ENCODE peak calls at places on chromosome 14, in ten cellular contexts. One of them, this sample, is unnamed.

GRCh38 chr14:64654072-64654899 is 49.9 kb upstream of the PLEKHG3 start:
- DNase-seq in HCT116: no peak
- DNase-seq in stomach: no peak
- DNase-seq in SK-N-MC: no peak
- DNase-seq in HL-60: peak; percentile 21
- DNase-seq in upper lobe of left lung: no peak
- DNase-seq in prostate gland: no peak
- DNase-seq in transverse colon: no peak
- DNase-seq in GM12891: no peak
- DNase-seq in SK-N-SH: no peak
- DNase-seq in this sample: no peak

GRCh38 chr14:103374121-103374520 is 11.1 kb upstream of the MARK3 start:
- DNase-seq in HCT116: no peak
- DNase-seq in stomach: no peak
- DNase-seq in SK-N-MC: no peak
- DNase-seq in HL-60: no peak
- DNase-seq in upper lobe of left lung: peak; percentile 40
- DNase-seq in prostate gland: no peak
- DNase-seq in transverse colon: no peak
- DNase-seq in GM12891: no peak
- DNase-seq in SK-N-SH: peak; percentile 79
- DNase-seq in this sample: no peak

GRCh38 chr14:31466554-31466953 is 9.2 kb upstream of the DTD2 start:
- DNase-seq in HCT116: no peak
- DNase-seq in stomach: no peak
- DNase-seq in SK-N-MC: no peak
- DNase-seq in HL-60: no peak
- DNase-seq in upper lobe of left lung: no peak
- DNase-seq in prostate gland: no peak
- DNase-seq in transverse colon: no peak
- DNase-seq in GM12891: no peak
- DNase-seq in SK-N-SH: no peak
- DNase-seq in this sample: no peak

GRCh38 chr14:76763362-76764041 is 2.2 kb downstream of the VASH1 start:
- DNase-seq in HCT116: no peak
- DNase-seq in stomach: no peak
- DNase-seq in SK-N-MC: no peak
- DNase-seq in HL-60: no peak
- DNase-seq in upper lobe of left lung: no peak
- DNase-seq in prostate gland: peak; percentile 1
- DNase-seq in transverse colon: no peak
- DNase-seq in GM12891: no peak
- DNase-seq in SK-N-SH: no peak
- DNase-seq in this sample: no peak

GRCh38 chr14:50362791-50363733 is 33.6 kb downstream of the CDKL1 start:
- DNase-seq in HCT116: no peak
- DNase-seq in stomach: no peak
- DNase-seq in SK-N-MC: no peak
- DNase-seq in HL-60: no peak
- DNase-seq in upper lobe of left lung: no peak
- DNase-seq in prostate gland: no peak
- DNase-seq in transverse colon: no peak
- DNase-seq in GM12891: no peak
- DNase-seq in SK-N-SH: no peak
- DNase-seq in this sample: no peak

GRCh38 chr14:73785336-73785833 is 66.2 kb upstream of the PTGR2 start:
- DNase-seq in HCT116: no peak
- DNase-seq in stomach: no peak
- DNase-seq in SK-N-MC: peak; percentile 50
- DNase-seq in HL-60: no peak
- DNase-seq in upper lobe of left lung: no peak
- DNase-seq in prostate gland: no peak
- DNase-seq in transverse colon: peak; percentile 49
- DNase-seq in GM12891: no peak
- DNase-seq in SK-N-SH: peak; percentile 61
- DNase-seq in this sample: no peak

GRCh38 chr14:54420478-54421116 is 20.6 kb downstream of the CNIH1 start:
- DNase-seq in HCT116: peak; percentile 29
- DNase-seq in stomach: no peak
- DNase-seq in SK-N-MC: no peak
- DNase-seq in HL-60: no peak
- DNase-seq in upper lobe of left lung: no peak
- DNase-seq in prostate gland: no peak
- DNase-seq in transverse colon: peak; percentile 35
- DNase-seq in GM12891: no peak
- DNase-seq in SK-N-SH: peak; percentile 41
- DNase-seq in this sample: no peak

GRCh38 chr14:82387699-82388098 is 854.0 kb upstream of the SEL1L start:
- DNase-seq in HCT116: no peak
- DNase-seq in stomach: peak; percentile 27
- DNase-seq in SK-N-MC: no peak
- DNase-seq in HL-60: no peak
- DNase-seq in upper lobe of left lung: no peak
- DNase-seq in prostate gland: peak; percentile 82
- DNase-seq in transverse colon: no peak
- DNase-seq in GM12891: no peak
- DNase-seq in SK-N-SH: no peak
- DNase-seq in this sample: no peak

GRCh38 chr14:102487204-102487577 is 22.4 kb downstream of the ANKRD9 start:
- DNase-seq in HCT116: no peak
- DNase-seq in stomach: no peak
- DNase-seq in SK-N-MC: no peak
- DNase-seq in HL-60: no peak
- DNase-seq in upper lobe of left lung: no peak
- DNase-seq in prostate gland: no peak
- DNase-seq in transverse colon: no peak
- DNase-seq in GM12891: no peak
- DNase-seq in SK-N-SH: no peak
- DNase-seq in this sample: no peak

GRCh38 chr14:57390806-57391562 is 598 bp downstream of the NAA30 start:
- DNase-seq in HCT116: no peak
- DNase-seq in stomach: peak; percentile 37
- DNase-seq in SK-N-MC: no peak
- DNase-seq in HL-60: peak; percentile 13
- DNase-seq in upper lobe of left lung: peak; percentile 91
- DNase-seq in prostate gland: peak; percentile 20
- DNase-seq in transverse colon: peak; percentile 38
- DNase-seq in GM12891: peak; percentile 38
- DNase-seq in SK-N-SH: peak; percentile 78
- DNase-seq in this sample: no peak

GRCh38 chr14:83467811-83468210 is 1934.2 kb upstream of the SEL1L start:
- DNase-seq in HCT116: no peak
- DNase-seq in stomach: no peak
- DNase-seq in SK-N-MC: peak; percentile 99
- DNase-seq in HL-60: no peak
- DNase-seq in upper lobe of left lung: no peak
- DNase-seq in prostate gland: no peak
- DNase-seq in transverse colon: no peak
- DNase-seq in GM12891: no peak
- DNase-seq in SK-N-SH: no peak
- DNase-seq in this sample: no peak

GRCh38 chr14:68598621-68599447 is 194.0 kb downstream of the ZFP36L1 start:
- DNase-seq in HCT116: peak; percentile 97
- DNase-seq in stomach: peak; percentile 80
- DNase-seq in SK-N-MC: no peak
- DNase-seq in HL-60: peak; percentile 55
- DNase-seq in upper lobe of left lung: peak; percentile 30
- DNase-seq in prostate gland: peak; percentile 68
- DNase-seq in transverse colon: peak; percentile 66
- DNase-seq in GM12891: no peak
- DNase-seq in SK-N-SH: no peak
- DNase-seq in this sample: peak; percentile 62
- TF ChIP-seq POLR2AphosphoS5 in HCT116: peak; percentile 66
- TF ChIP-seq POLR2AphosphoS5 in stomach: peak; percentile 14
- TF ChIP-seq POLR2AphosphoS5 in SK-N-MC: no peak
- TF ChIP-seq POLR2AphosphoS5 in HL-60: no peak
- TF ChIP-seq POLR2AphosphoS5 in upper lobe of left lung: peak; percentile 43
- TF ChIP-seq POLR2AphosphoS5 in prostate gland: peak; percentile 86
- TF ChIP-seq POLR2AphosphoS5 in transverse colon: no peak
- TF ChIP-seq POLR2AphosphoS5 in GM12891: no peak
- TF ChIP-seq POLR2AphosphoS5 in SK-N-SH: no peak
- TF ChIP-seq POLR2AphosphoS5 in this sample: no peak

GRCh38 chr14:37168721-37169120 is 3.7 kb downstream of the SLC25A21 start:
- DNase-seq in HCT116: no peak
- DNase-seq in stomach: peak; percentile 33
- DNase-seq in SK-N-MC: no peak
- DNase-seq in HL-60: no peak
- DNase-seq in upper lobe of left lung: no peak
- DNase-seq in prostate gland: no peak
- DNase-seq in transverse colon: no peak
- DNase-seq in GM12891: no peak
- DNase-seq in SK-N-SH: no peak
- DNase-seq in this sample: no peak
- TF ChIP-seq POLR2AphosphoS5 in HCT116: no peak
- TF ChIP-seq POLR2AphosphoS5 in stomach: no peak
- TF ChIP-seq POLR2AphosphoS5 in SK-N-MC: no peak
- TF ChIP-seq POLR2AphosphoS5 in HL-60: no peak
- TF ChIP-seq POLR2AphosphoS5 in upper lobe of left lung: no peak
- TF ChIP-seq POLR2AphosphoS5 in prostate gland: no peak
- TF ChIP-seq POLR2AphosphoS5 in transverse colon: no peak
- TF ChIP-seq POLR2AphosphoS5 in GM12891: no peak
- TF ChIP-seq POLR2AphosphoS5 in SK-N-SH: no peak
- TF ChIP-seq POLR2AphosphoS5 in this sample: no peak

DNA sequence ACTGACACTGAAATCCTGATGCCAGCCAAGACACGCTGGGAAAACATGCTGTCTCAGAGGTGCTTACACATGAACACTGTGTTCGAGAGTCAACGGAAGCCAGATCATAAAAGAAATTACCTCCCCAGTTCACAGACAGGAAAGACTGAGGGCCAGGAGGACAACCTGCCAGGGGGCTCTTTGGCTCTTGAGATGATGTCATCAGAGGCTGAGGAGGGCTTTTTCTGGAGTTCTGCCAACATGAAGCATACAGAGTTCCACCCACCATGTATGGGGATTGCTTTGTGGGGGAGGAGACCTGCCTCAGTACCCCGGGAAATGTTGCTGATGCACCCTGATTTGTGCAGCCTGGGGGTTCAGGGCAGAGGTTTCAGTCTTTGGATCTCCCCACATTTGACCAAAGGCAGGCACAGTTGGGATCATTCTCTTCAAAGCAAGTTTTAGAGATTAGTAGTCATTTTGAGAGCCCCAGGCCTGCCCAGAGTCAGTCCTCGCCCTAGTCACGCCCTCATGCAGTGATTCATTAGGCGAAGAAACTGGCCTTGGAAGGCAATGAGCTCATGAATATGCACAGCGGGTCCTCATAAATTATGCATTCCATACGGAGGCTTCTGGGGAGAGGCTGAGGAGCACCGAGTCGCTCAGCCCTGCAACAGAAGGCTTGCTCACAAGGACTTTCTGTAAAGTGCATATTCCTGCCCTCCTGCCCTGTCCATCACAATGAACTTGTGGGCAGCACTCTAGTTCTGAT is 34.9 kb upstream of the EML1 start:
- DNase-seq in HCT116: no peak
- DNase-seq in stomach: no peak
- DNase-seq in SK-N-MC: peak; percentile 88
- DNase-seq in HL-60: no peak
- DNase-seq in upper lobe of left lung: no peak
- DNase-seq in prostate gland: no peak
- DNase-seq in transverse colon: no peak
- DNase-seq in GM12891: no peak
- DNase-seq in SK-N-SH: no peak
- DNase-seq in this sample: no peak
- TF ChIP-seq POLR2AphosphoS5 in HCT116: no peak
- TF ChIP-seq POLR2AphosphoS5 in stomach: no peak
- TF ChIP-seq POLR2AphosphoS5 in SK-N-MC: no peak
- TF ChIP-seq POLR2AphosphoS5 in HL-60: no peak
- TF ChIP-seq POLR2AphosphoS5 in upper lobe of left lung: no peak
- TF ChIP-seq POLR2AphosphoS5 in prostate gland: no peak
- TF ChIP-seq POLR2AphosphoS5 in transverse colon: no peak
- TF ChIP-seq POLR2AphosphoS5 in GM12891: no peak
- TF ChIP-seq POLR2AphosphoS5 in SK-N-SH: no peak
- TF ChIP-seq POLR2AphosphoS5 in this sample: no peak

GRCh38 chr14:61696753-61697318 is 1.5 kb downstream of the HIF1A start:
- DNase-seq in HCT116: no peak
- DNase-seq in stomach: no peak
- DNase-seq in SK-N-MC: no peak
- DNase-seq in HL-60: no peak
- DNase-seq in upper lobe of left lung: no peak
- DNase-seq in prostate gland: no peak
- DNase-seq in transverse colon: no peak
- DNase-seq in GM12891: no peak
- DNase-seq in SK-N-SH: no peak
- DNase-seq in this sample: no peak

GRCh38 chr14:61694039-61694438 is 1.3 kb upstream of the HIF1A start:
- DNase-seq in HCT116: no peak
- DNase-seq in stomach: no peak
- DNase-seq in SK-N-MC: no peak
- DNase-seq in HL-60: no peak
- DNase-seq in upper lobe of left lung: no peak
- DNase-seq in prostate gland: no peak
- DNase-seq in transverse colon: no peak
- DNase-seq in GM12891: no peak
- DNase-seq in SK-N-SH: no peak
- DNase-seq in this sample: no peak

GRCh38 chr14:61698216-61698980 is 3.1 kb downstream of the HIF1A start:
- DNase-seq in HCT116: no peak
- DNase-seq in stomach: no peak
- DNase-seq in SK-N-MC: no peak
- DNase-seq in HL-60: no peak
- DNase-seq in upper lobe of left lung: no peak
- DNase-seq in prostate gland: no peak
- DNase-seq in transverse colon: no peak
- DNase-seq in GM12891: no peak
- DNase-seq in SK-N-SH: no peak
- DNase-seq in this sample: no peak

GRCh38 chr14:61695695-61696527 is 598 bp downstream of the HIF1A start:
- DNase-seq in HCT116: no peak
- DNase-seq in stomach: peak; percentile 53
- DNase-seq in SK-N-MC: no peak
- DNase-seq in HL-60: no peak
- DNase-seq in upper lobe of left lung: no peak
- DNase-seq in prostate gland: peak; percentile 42
- DNase-seq in transverse colon: peak; percentile 58
- DNase-seq in GM12891: peak; percentile 10
- DNase-seq in SK-N-SH: peak; percentile 79
- DNase-seq in this sample: peak; percentile 58

DNA sequence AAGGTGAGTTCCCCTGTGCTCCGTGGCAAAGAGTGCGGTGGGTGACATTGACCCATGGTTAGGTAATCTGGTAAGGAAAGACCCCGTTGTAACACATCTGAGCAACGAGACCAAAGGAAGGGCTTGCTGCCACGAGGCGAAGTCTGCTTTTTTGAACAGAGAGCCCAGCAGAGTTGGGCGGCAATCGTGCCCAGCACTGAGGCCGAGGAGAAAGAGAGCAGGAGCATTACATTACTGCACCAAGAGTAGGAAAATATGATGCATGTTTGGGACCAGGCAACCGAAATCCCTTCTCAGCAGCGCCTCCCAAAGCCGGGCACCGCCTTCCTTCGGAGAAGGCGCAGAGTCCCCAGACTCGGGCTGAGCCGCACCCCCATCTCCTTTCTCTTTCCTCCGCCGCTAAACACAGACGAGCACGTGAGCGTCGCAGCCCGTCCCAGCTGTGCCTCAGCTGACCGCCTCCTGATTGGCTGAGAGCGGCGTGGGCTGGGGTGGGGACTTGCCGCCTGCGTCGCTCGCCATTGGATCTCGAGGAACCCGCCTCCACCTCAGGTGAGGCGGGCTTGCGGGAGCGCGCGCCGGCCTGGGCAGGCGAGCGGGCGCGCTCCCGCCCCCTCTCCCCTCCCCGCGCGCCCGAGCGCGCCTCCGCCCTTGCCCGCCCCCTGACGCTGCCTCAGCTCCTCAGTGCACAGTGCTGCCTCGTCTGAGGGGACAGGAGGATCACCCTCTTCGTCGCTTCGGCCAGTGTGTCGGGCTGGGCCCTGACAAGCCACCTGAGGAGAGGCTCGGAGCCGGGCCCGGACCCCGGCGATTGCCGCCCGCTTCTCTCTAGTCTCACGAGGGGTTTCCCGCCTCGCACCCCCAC is at the start of gene HIF1A:
- DNase-seq in HCT116: peak; percentile 94
- DNase-seq in stomach: peak; percentile 97
- DNase-seq in SK-N-MC: peak; percentile 76
- DNase-seq in HL-60: peak; percentile 96
- DNase-seq in upper lobe of left lung: peak; percentile 97
- DNase-seq in prostate gland: peak; percentile 97
- DNase-seq in transverse colon: peak; percentile 97
- DNase-seq in GM12891: peak; percentile 91
- DNase-seq in SK-N-SH: peak; percentile 97
- DNase-seq in this sample: peak; percentile 95
- TF ChIP-seq POLR2AphosphoS5 in HCT116: peak; percentile 95
- TF ChIP-seq POLR2AphosphoS5 in stomach: peak; percentile 88
- TF ChIP-seq POLR2AphosphoS5 in SK-N-MC: peak; percentile 95
- TF ChIP-seq POLR2AphosphoS5 in HL-60: peak; percentile 87
- TF ChIP-seq POLR2AphosphoS5 in upper lobe of left lung: peak; percentile 96
- TF ChIP-seq POLR2AphosphoS5 in prostate gland: peak; percentile 99
- TF ChIP-seq POLR2AphosphoS5 in transverse colon: peak; percentile 95
- TF ChIP-seq POLR2AphosphoS5 in GM12891: peak; percentile 97
- TF ChIP-seq POLR2AphosphoS5 in SK-N-SH: peak; percentile 92
- TF ChIP-seq POLR2AphosphoS5 in this sample: peak; percentile 78